ENCODE peak calls at places on chromosomes 3 and 15, in ten cellular contexts. B is esophagus squamous epithelium; W is AG04450; P is adrenal gland; I is Calu3; Y is hepatocyte; Z is CD8-positive, alpha-beta T cell; V is heart left ventricle; M is lower lobe of right lung; L is upper lobe of right lung. K is an unnamed sample.

GRCh38 chr15:70875001-70875782 is 17.0 kb downstream of the THAP10 start:
- DNase-seq in M (no peak), W (no peak), L (no peak), V (no peak), B (no peak), P (no peak), Z (no peak), I (no peak), Y (peak; percentile 33), K (no peak)

GRCh38 chr3:88189361-88189810 is 39.6 kb downstream of the C3orf38 start:
- DNase-seq in Y (no peak), P (no peak), L (no peak), Z (no peak), V (no peak), B (no peak), M (no peak), I (no peak), W (no peak), K (no peak)

GRCh38 chr3:12905316-12906071 is 64.1 kb upstream of the RPL32 start:
- DNase-seq in Y (no peak), W (no peak), I (no peak), V (no peak), L (no peak), B (no peak), M (peak; percentile 35), P (no peak), Z (no peak), K (peak; percentile 71)

GRCh38 chr3:4153771-4154170 is 149.4 kb upstream of the SETMAR start:
- DNase-seq in I (no peak), L (no peak), M (no peak), Y (no peak), B (no peak), V (no peak), Z (no peak), P (no peak), W (no peak), K (no peak)

GRCh38 chr3:64732570-64732969 is 44.8 kb upstream of the ADAMTS9 start:
- DNase-seq in Y (no peak), P (no peak), Z (no peak), W (no peak), L (no peak), I (no peak), B (no peak), V (no peak), M (no peak), K (no peak)

GRCh38 chr3:10996345-10997050 is 4.0 kb downstream of the SLC6A1 start:
- DNase-seq in I (no peak), B (no peak), L (no peak), Z (no peak), M (no peak), Y (no peak), V (no peak), W (no peak), P (no peak), K (no peak)

GRCh38 chr3:121722346-121722745 is 27.2 kb downstream of the GOLGB1 start:
- DNase-seq in I (no peak), W (no peak), P (no peak), B (no peak), Y (no peak), Z (no peak), M (no peak), V (no peak), L (no peak), K (no peak)

GRCh38 chr3:12307136-12307535 is 18.3 kb downstream of the PPARG start:
- DNase-seq in V (no peak), M (no peak), B (no peak), P (no peak), I (no peak), L (no peak), Z (no peak), Y (no peak), W (no peak), K (no peak)

GRCh38 chr3:23952646-23953045 is 7.6 kb downstream of the NR1D2 start:
- DNase-seq in V (no peak), B (no peak), L (no peak), P (no peak), M (no peak), W (no peak), Y (no peak), Z (no peak), I (no peak), K (no peak)

GRCh38 chr3:52534281-52535183 is 875 bp upstream of the NT5DC2 start:
- DNase-seq in V (peak; percentile 29), B (no peak), M (no peak), I (no peak), Z (no peak), L (no peak), P (peak; percentile 45), Y (peak; percentile 55), W (no peak), K (peak; percentile 77)

GRCh38 chr3:52535411-52536111 is 844 bp upstream of the UQCC5 start:
- DNase-seq in Z (no peak), M (no peak), W (no peak), L (no peak), B (no peak), I (no peak), V (no peak), Y (no peak), P (no peak), K (peak; percentile 56)

GRCh38 chr3:52532517-52532837 is 1.2 kb downstream of the NT5DC2 start:
- DNase-seq in W (no peak), P (peak; percentile 66), V (peak; percentile 41), M (no peak), L (peak; percentile 56), B (no peak), I (peak; percentile 61), Y (peak; percentile 58), Z (peak; percentile 41), K (peak; percentile 66)

GRCh38 chr3:52532838-52533622 is 627 bp downstream of the NT5DC2 start:
- DNase-seq in M (no peak), P (peak; percentile 54), L (peak; percentile 76), Z (peak; percentile 32), Y (peak; percentile 56), I (peak; percentile 40), V (peak; percentile 48), B (no peak), W (no peak), K (peak; percentile 84)

DNA sequence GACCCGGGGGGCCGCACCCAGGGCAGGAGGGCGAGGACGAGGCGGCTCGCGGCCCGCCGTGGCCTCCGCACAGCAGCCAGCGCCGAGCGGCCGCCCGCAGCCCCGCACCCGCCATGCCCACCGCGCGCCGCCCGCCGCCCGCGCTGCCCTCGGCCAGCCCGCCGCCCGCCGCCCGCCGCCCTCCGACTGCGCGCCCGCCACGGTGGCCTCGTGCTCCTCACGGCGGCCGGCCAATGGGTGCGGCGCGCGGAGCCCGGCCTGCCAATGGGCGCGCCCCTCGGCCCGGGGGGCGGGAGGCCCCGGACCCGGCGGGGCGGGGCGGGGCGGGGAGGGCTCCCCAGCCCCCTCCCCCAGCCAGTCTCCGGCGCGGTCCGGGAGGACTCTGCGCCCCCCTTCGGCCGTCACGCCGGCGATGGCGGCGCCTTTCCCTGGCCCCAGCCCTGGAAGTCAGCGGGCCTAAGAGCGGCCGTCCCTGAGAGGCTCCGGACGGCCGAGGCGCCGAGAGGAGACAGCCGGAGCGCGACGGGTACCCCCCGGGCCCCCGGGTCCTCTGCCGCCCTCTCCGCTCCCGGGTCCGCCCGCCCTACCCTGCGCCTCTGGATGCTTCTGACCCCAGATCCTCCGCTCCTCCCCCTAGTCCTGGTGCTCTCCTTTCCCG is at the start of gene NT5DC2:
- DNase-seq in B (no peak), V (peak; percentile 80), M (no peak), P (peak; percentile 73), L (peak; percentile 83), I (peak; percentile 84), Y (peak; percentile 92), W (no peak), Z (peak; percentile 71), K (peak; percentile 86)
- TF ChIP-seq CTCF in B (no peak), V (no peak), M (no peak), P (no peak), L (no peak), I (no peak), Y (no peak), W (no peak), Z (no peak), K (no peak)

GRCh38 chr15:32994810-32995424 is 199.6 kb downstream of the FMN1 start:
- DNase-seq in L (no peak), W (no peak), B (no peak), M (no peak), Y (peak; percentile 30), I (no peak), Z (no peak), V (no peak), P (no peak), K (no peak)
- TF ChIP-seq CTCF in L (peak; percentile 57), W (peak; percentile 70), B (peak; percentile 63), M (peak; percentile 45), Y (peak; percentile 69), I (no peak), Z (peak; percentile 31), V (peak; percentile 39), P (peak; percentile 24), K (peak; percentile 45)

GRCh38 chr15:80474751-80475295 is 70.6 kb downstream of the ARNT2 start:
- DNase-seq in I (no peak), V (no peak), Y (no peak), B (no peak), M (no peak), L (no peak), W (no peak), Z (no peak), P (no peak), K (no peak)

GRCh38 chr15:80473574-80474223 is 69.5 kb downstream of the ARNT2 start:
- DNase-seq in I (no peak), P (no peak), L (no peak), Z (no peak), Y (no peak), V (no peak), M (no peak), B (no peak), W (no peak), K (no peak)

GRCh38 chr15:80476036-80476435 is 71.9 kb downstream of the ARNT2 start:
- DNase-seq in Z (no peak), I (no peak), V (no peak), P (no peak), M (no peak), W (no peak), L (no peak), B (no peak), Y (no peak), K (no peak)

GRCh38 chr15:80474224-80474619 is 70.0 kb downstream of the ARNT2 start:
- DNase-seq in V (no peak), Z (no peak), M (no peak), Y (no peak), L (no peak), I (no peak), P (no peak), W (no peak), B (no peak), K (no peak)

GRCh38 chr15:80475572-80475971 is 71.4 kb downstream of the ARNT2 start:
- DNase-seq in Z (no peak), M (no peak), B (no peak), I (no peak), P (no peak), V (no peak), Y (no peak), W (no peak), L (no peak), K (no peak)
- TF ChIP-seq CTCF in Z (no peak), M (no peak), B (peak; percentile 41), I (no peak), P (no peak), V (peak; percentile 19), Y (no peak), W (peak; percentile 28), L (no peak), K (no peak)

DNA sequence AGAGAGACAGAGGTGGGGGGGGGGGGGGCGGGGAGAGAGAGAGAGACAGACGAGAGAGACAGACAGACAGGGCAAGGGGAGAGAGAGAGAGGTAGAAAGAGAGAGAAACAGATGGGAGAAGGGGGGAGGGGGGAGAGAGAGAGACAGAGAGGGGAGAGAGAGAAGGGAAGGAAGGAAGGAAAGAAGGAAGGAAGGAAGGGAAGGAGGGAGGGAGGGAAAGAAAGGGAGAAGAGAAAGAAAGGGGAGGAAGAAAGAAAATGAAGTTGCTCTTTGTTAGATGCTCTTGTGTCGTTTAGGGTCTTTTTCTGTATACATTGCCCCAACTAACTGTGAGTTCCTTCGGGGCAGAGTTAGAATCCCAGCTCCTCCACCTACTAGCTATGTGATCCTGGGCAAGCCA is 19.0 kb upstream of the EPHB3 start:
- DNase-seq in B (no peak), Z (no peak), V (no peak), I (no peak), Y (no peak), W (no peak), M (no peak), P (no peak), L (no peak), K (no peak)
- TF ChIP-seq CTCF in B (no peak), Z (no peak), V (no peak), I (no peak), Y (no peak), W (no peak), M (no peak), P (no peak), L (no peak), K (no peak)